ENCODE peak calls at places on chromosomes 4 and X, in four cellular contexts. I is OCI-LY7, N is GM12878, M is fibroblast of lung. V is an unnamed sample.

GRCh38 chr4:122914292-122914904 is 8.0 kb downstream of the NUDT6 start:
- DNase-seq in N (peak), I (peak), M (peak), V (peak)

GRCh38 chr4:3701271-3702083 is 64.7 kb upstream of the ADRA2C start:
- DNase-seq in N (no peak), M (no peak), I (no peak), V (no peak)

GRCh38 chrX:32514986-32515385 is 696.4 kb downstream of the DMD start:
- DNase-seq in I (no peak), M (no peak), N (no peak), V (no peak)

GRCh38 chrX:118216086-118216485 is 99.5 kb upstream of the KLHL13 start:
- DNase-seq in N (no peak), I (no peak), M (peak), V (peak)

GRCh38 chr4:185710487-185710995 is 101.5 kb downstream of the SORBS2 start:
- DNase-seq in I (no peak), M (peak), N (no peak), V (no peak)

GRCh38 chr4:156169861-156170260 is 216.2 kb upstream of the CTSO start:
- DNase-seq in N (no peak), M (peak), I (no peak), V (no peak)

GRCh38 chr4:13126976-13127910 is 356.9 kb downstream of the RAB28 start:
- DNase-seq in I (no peak), M (no peak), N (no peak), V (no peak)

GRCh38 chrX:10615931-10616780 is 4.2 kb downstream of the MID1 start:
- DNase-seq in I (peak), N (no peak), M (peak), V (peak)

GRCh38 chr4:45064741-45065140 is 338.4 kb upstream of the GNPDA2 start:
- DNase-seq in I (no peak), M (no peak), N (no peak), V (no peak)

GRCh38 chr4:73275318-73275654 is 16.7 kb upstream of the ANKRD17 start:
- DNase-seq in I (no peak), M (no peak), N (no peak), V (no peak)

GRCh38 chrX:101595739-101596419 is 21.9 kb downstream of the ARMCX6 start:
- DNase-seq in N (peak), I (peak), M (peak), V (peak)

GRCh38 chrX:120452131-120452530 is 17.0 kb downstream of the LAMP2 start:
- DNase-seq in M (peak), I (peak), N (no peak), V (peak)

GRCh38 chrX:11567528-11568220 is 98.0 kb downstream of the ARHGAP6 start:
- DNase-seq in M (no peak), N (no peak), I (no peak), V (no peak)

GRCh38 chrX:64313624-64314023 is 81.6 kb downstream of the MTMR8 start:
- DNase-seq in M (no peak), N (no peak), I (no peak), V (no peak)

GRCh38 chr4:82371398-82371972 is 2.3 kb downstream of the HNRNPD start:
- DNase-seq in M (no peak), I (peak), N (no peak), V (peak)

GRCh38 chrX:123756320-123756719 is 23.5 kb upstream of the THOC2 start:
- DNase-seq in I (no peak), M (peak), N (no peak), V (peak)

GRCh38 chr4:89303177-89303576 is 4.4 kb downstream of the GPRIN3 start:
- DNase-seq in M (no peak), N (no peak), I (no peak), V (no peak)

GRCh38 chr4:62274782-62275181 is 1074.7 kb downstream of the ADGRL3 start:
- DNase-seq in I (no peak), N (no peak), M (no peak), V (no peak)

GRCh38 chr4:158811704-158812103 is 42.9 kb downstream of the FNIP2 start:
- DNase-seq in M (no peak), N (no peak), I (peak), V (peak)

GRCh38 chr4:56434599-56435000 is 815 bp downstream of the PPAT start:
- DNase-seq in N (no peak), I (no peak), M (peak), V (peak)

GRCh38 chrX:48890934-48891401 is 6.6 kb downstream of the TIMM17B start:
- DNase-seq in I (no peak), N (no peak), M (no peak), V (no peak)

GRCh38 chr4:76626686-76627465 is 191.8 kb downstream of the SHROOM3 start:
- DNase-seq in I (no peak), N (no peak), M (no peak), V (peak)

GRCh38 chr4:125115941-125116340 is 198.8 kb upstream of the FAT4 start:
- DNase-seq in M (peak), N (no peak), I (no peak), V (peak)

GRCh38 chrX:71493111-71493613 is 39.7 kb upstream of the OGT start:
- DNase-seq in I (no peak), N (no peak), M (no peak), V (peak)

GRCh38 chr4:122403860-122404259 is 25.0 kb downstream of the ADAD1 start:
- DNase-seq in M (no peak), N (no peak), I (no peak), V (no peak)

DNA sequence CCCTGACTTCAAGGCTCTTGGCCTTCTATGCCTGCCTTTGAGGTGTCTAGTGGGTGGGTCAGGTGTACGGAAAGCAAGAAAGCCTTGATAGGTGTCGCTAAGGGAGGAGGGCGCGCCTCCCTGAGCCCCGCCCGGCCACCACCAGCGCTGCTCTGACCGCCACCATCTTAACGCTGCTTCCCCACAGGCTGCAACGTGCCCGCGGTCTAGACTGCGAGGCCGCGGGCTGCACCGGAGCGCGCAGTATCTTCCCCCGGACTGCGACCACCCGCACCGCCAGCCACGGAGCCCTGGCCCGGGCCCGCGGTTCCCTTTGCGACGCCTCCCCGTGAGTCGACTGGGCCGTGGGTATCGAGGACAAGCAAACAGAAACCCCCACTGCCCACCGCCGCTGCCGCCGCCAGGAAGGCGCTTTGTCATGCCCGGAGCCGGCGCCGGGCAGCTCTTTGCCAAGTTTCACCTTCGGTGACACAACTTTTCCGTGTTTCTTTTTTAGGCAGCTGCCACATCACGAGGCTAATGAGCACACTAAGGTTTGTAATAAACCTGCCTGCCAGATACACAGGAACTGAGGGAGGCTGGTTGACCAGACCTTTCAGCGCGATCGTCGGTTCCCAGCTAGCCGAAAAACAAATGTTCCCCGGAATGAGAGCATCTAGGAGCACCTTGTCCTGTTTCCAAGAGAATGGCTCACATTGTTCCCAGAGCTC is 335.8 kb upstream of the F9 start:
- DNase-seq in I (no peak), N (no peak), M (peak), V (no peak)
- H3K4me3 ChIP-seq in I (no peak), N (no peak), M (peak), V (peak)

DNA sequence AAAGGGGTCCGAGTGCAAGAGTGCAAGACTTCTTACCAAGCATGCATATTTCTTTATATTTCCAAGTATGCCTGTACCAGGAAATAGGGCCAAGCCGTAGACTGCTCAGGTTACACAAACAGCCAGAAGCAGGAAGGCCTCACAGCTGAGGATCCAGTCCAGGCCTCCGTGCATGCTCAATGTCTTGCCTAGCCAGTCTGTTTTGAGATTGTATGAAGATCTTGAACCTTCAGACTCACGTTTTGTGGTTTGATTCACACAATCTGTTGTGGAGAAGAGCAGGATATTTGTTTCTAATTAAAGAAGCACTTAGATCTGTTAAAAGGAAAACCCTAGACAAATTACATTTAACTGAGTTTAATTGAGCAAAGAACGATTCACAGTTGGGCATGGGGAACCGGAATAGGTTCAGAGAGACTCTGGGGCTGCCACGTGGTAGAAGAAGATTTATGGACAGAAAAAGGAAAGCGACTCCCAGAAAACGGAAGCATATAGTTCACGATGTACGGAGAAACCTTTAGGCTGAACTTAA is 1.2 kb downstream of the MGST2 start:
- DNase-seq in I (peak), N (no peak), M (peak), V (peak)
- H3K4me3 ChIP-seq in I (peak), N (peak), M (no peak), V (no peak)

GRCh38 chr4:151537726-151538125 is 128.8 kb downstream of the FHIP1A start:
- DNase-seq in M (peak), I (no peak), N (no peak), V (peak)

GRCh38 chr4:151538963-151539362 is 130.0 kb downstream of the FHIP1A start:
- DNase-seq in I (no peak), M (no peak), N (no peak), V (no peak)

GRCh38 chr4:151541438-151542071 is 132.6 kb downstream of the FHIP1A start:
- DNase-seq in I (no peak), N (no peak), M (peak), V (peak)

DNA sequence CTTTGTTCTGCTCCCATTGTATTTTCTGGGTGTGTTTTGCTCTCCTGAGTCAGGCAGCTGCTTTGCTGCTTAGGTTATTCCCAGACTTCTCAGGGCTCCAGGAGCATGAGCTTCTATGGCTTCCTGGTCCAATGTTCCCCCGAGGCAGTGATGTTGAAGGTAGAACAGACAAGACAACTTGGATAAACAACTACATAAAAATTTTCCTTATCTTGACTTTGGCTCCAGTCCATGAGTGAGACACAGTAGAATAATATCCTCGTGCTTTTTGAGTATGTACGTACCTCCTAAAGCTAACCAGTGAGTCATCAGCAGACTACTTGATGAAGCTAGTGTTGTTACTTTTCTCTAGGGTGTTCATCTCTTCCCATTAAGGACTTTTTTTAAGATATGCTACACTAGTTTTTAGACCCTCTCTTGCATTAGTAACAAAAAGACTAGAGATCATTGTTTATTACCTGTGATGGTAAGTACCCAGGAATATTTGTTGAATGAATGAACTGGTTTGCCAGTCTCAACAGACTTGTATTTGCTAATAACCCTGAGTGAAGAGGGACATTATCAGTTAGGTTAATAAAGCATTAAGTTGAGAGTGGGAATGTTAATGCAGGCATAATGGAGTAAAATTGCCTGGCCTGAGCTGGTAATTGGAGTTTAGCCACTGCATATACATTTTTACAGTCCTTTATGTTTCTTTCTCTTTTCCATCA is 131.9 kb downstream of the FHIP1A start:
- DNase-seq in I (no peak), N (no peak), M (peak), V (peak)
- H3K4me3 ChIP-seq in I (no peak), N (no peak), M (no peak), V (no peak)

GRCh38 chr4:6424425-6424824 is 48.0 kb downstream of the PPP2R2C start:
- DNase-seq in M (no peak), I (no peak), N (no peak), V (no peak)
- H3K4me3 ChIP-seq in M (no peak), I (no peak), N (no peak), V (no peak)

GRCh38 chr4:153488719-153489384 is 22.7 kb downstream of the TMEM131L start:
- DNase-seq in M (peak), I (no peak), N (peak), V (no peak)

GRCh38 chr4:153485860-153486259 is 19.7 kb downstream of the TMEM131L start:
- DNase-seq in I (no peak), N (no peak), M (no peak), V (no peak)

GRCh38 chr4:153488006-153488718 is 22.0 kb downstream of the TMEM131L start:
- DNase-seq in M (peak), I (no peak), N (peak), V (no peak)

GRCh38 chr4:153485374-153485773 is 19.2 kb downstream of the TMEM131L start:
- DNase-seq in I (no peak), M (no peak), N (no peak), V (no peak)

GRCh38 chr4:153486281-153487151 is 20.4 kb downstream of the TMEM131L start:
- DNase-seq in I (no peak), M (peak), N (no peak), V (peak)
- H3K4me3 ChIP-seq in I (peak), M (no peak), N (peak), V (no peak)

V was measured in fibroblast of villous mesenchyme.